ENCODE peak calls at places on chromosomes 2 and 18, in six cellular contexts. One of them, this sample, is unnamed.

GRCh38 chr18:46706968-46707367 is 49.9 kb downstream of the ST8SIA5 start:
- DNase-seq in bronchial epithelial cell: peak
- DNase-seq in dorsolateral prefrontal cortex: no peak
- DNase-seq in ovary: no peak
- DNase-seq in tibial nerve: no peak
- DNase-seq in sigmoid colon: no peak
- DNase-seq in this sample: peak

GRCh38 chr2:59484673-59485072 is 1068.8 kb downstream of the BCL11A start:
- DNase-seq in bronchial epithelial cell: no peak
- DNase-seq in dorsolateral prefrontal cortex: no peak
- DNase-seq in ovary: no peak
- DNase-seq in tibial nerve: no peak
- DNase-seq in sigmoid colon: no peak
- DNase-seq in this sample: no peak

GRCh38 chr2:101308432-101309210 is at the start of gene RNF149:
- DNase-seq in bronchial epithelial cell: peak
- DNase-seq in dorsolateral prefrontal cortex: peak
- DNase-seq in ovary: peak
- DNase-seq in tibial nerve: peak
- DNase-seq in sigmoid colon: peak
- DNase-seq in this sample: peak

GRCh38 chr2:188404341-188405004 is 112.8 kb downstream of the GULP1 start:
- DNase-seq in bronchial epithelial cell: no peak
- DNase-seq in dorsolateral prefrontal cortex: no peak
- DNase-seq in ovary: no peak
- DNase-seq in tibial nerve: no peak
- DNase-seq in sigmoid colon: no peak
- DNase-seq in this sample: no peak

GRCh38 chr2:23620841-23621341 is 235.9 kb downstream of the KLHL29 start:
- DNase-seq in bronchial epithelial cell: no peak
- DNase-seq in dorsolateral prefrontal cortex: peak
- DNase-seq in ovary: no peak
- DNase-seq in tibial nerve: no peak
- DNase-seq in sigmoid colon: peak
- DNase-seq in this sample: peak

GRCh38 chr2:120661551-120661950 is 74.1 kb upstream of the GLI2 start:
- DNase-seq in bronchial epithelial cell: no peak
- DNase-seq in dorsolateral prefrontal cortex: peak
- DNase-seq in ovary: peak
- DNase-seq in tibial nerve: peak
- DNase-seq in sigmoid colon: peak
- DNase-seq in this sample: peak

GRCh38 chr2:54042908-54043620 is 72.3 kb upstream of the PSME4 start:
- DNase-seq in bronchial epithelial cell: no peak
- DNase-seq in dorsolateral prefrontal cortex: peak
- DNase-seq in ovary: no peak
- DNase-seq in tibial nerve: no peak
- DNase-seq in sigmoid colon: no peak
- DNase-seq in this sample: no peak

GRCh38 chr2:95379616-95379925 is 22.9 kb upstream of the FAHD2A start:
- DNase-seq in bronchial epithelial cell: no peak
- DNase-seq in dorsolateral prefrontal cortex: no peak
- DNase-seq in ovary: no peak
- DNase-seq in tibial nerve: no peak
- DNase-seq in sigmoid colon: no peak
- DNase-seq in this sample: no peak

GRCh38 chr2:166518634-166519390 is 24.8 kb upstream of the SCN7A start:
- DNase-seq in bronchial epithelial cell: peak
- DNase-seq in dorsolateral prefrontal cortex: no peak
- DNase-seq in ovary: no peak
- DNase-seq in tibial nerve: no peak
- DNase-seq in sigmoid colon: no peak
- DNase-seq in this sample: no peak

GRCh38 chr2:213248637-213249036 is 35.6 kb upstream of the SPAG16 start:
- DNase-seq in bronchial epithelial cell: peak
- DNase-seq in dorsolateral prefrontal cortex: no peak
- DNase-seq in ovary: no peak
- DNase-seq in tibial nerve: no peak
- DNase-seq in sigmoid colon: no peak
- DNase-seq in this sample: no peak

GRCh38 chr2:71277536-71278103 is 50.7 kb upstream of the PAIP2B start:
- DNase-seq in bronchial epithelial cell: no peak
- DNase-seq in dorsolateral prefrontal cortex: peak
- DNase-seq in ovary: no peak
- DNase-seq in tibial nerve: peak
- DNase-seq in sigmoid colon: no peak
- DNase-seq in this sample: peak

GRCh38 chr2:208036357-208036756 is 11.0 kb upstream of the PLEKHM3 start:
- DNase-seq in bronchial epithelial cell: no peak
- DNase-seq in dorsolateral prefrontal cortex: no peak
- DNase-seq in ovary: no peak
- DNase-seq in tibial nerve: no peak
- DNase-seq in sigmoid colon: no peak
- DNase-seq in this sample: peak

GRCh38 chr18:9884532-9885140 is 1.1 kb upstream of the TXNDC2 start:
- DNase-seq in bronchial epithelial cell: no peak
- DNase-seq in dorsolateral prefrontal cortex: no peak
- DNase-seq in ovary: no peak
- DNase-seq in tibial nerve: no peak
- DNase-seq in sigmoid colon: no peak
- DNase-seq in this sample: no peak

DNA sequence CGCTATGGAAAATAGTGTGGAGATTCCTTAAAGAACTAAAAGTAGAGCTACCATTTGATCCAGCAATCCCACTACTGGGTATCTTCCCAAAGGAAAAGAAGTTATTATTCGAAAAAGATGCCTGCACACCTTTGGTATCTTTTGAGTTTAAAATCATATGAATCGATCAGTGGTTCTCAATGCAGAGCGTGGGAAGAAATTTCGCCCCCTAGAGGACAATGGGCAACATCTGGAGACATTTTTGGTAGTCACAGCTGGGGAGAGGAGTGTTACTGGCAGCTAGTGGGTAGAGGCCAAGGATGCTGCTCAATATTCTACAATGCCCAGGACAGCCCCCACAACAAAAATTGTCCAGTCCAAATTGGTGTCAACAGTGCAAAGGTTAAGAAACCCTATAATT is 425.5 kb downstream of the LRATD1 start:
- DNase-seq in bronchial epithelial cell: no peak
- DNase-seq in dorsolateral prefrontal cortex: no peak
- DNase-seq in ovary: no peak
- DNase-seq in tibial nerve: no peak
- DNase-seq in sigmoid colon: no peak
- DNase-seq in this sample: peak
- TF ChIP-seq CTCF in bronchial epithelial cell: peak
- TF ChIP-seq CTCF in dorsolateral prefrontal cortex: peak
- TF ChIP-seq CTCF in ovary: no peak
- TF ChIP-seq CTCF in tibial nerve: no peak
- TF ChIP-seq CTCF in sigmoid colon: no peak
- TF ChIP-seq CTCF in this sample: peak

GRCh38 chr18:61334491-61334850 is 1.2 kb downstream of the CDH20 start:
- DNase-seq in bronchial epithelial cell: no peak
- DNase-seq in dorsolateral prefrontal cortex: peak
- DNase-seq in ovary: no peak
- DNase-seq in tibial nerve: no peak
- DNase-seq in sigmoid colon: no peak
- DNase-seq in this sample: no peak
- H3K4me3 ChIP-seq in bronchial epithelial cell: no peak
- H3K4me3 ChIP-seq in dorsolateral prefrontal cortex: peak
- H3K4me3 ChIP-seq in ovary: no peak
- H3K4me3 ChIP-seq in tibial nerve: peak
- H3K4me3 ChIP-seq in sigmoid colon: no peak
- H3K4me3 ChIP-seq in this sample: peak

DNA sequence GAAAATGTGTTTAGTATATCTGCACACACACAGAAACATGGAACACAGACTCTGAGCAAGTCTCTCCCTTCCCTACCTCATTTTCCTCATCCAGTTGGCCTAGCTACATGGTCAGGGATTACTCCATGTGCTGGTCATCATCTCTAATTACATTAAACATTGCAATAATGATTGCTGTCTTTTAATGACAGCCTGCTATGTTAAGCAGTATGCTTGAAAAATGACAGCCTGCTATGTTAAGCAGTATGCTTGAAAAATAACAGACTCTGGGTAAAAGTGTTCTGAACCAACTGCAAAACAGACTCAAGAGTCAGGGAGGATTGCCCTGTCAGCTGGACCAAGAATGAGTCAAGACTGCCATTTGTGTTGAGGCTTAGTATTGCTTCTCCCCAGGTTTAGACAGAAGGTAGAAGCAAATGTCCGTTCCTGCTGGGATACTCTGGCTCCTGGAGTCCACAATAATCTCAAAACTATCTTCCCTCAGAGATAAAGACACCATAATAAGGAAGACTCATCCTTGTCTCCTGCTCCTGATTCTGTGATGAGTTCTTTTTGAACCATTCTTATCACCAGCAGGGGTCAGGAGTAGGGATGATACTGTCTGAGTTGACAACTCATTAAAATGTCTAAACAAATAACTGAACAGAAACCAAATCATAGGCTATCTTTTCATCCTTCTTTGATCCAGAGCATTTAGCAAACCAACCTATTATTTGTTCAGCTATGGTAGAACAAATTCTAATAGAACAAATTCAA is 57.7 kb downstream of the CCDC93 start:
- DNase-seq in bronchial epithelial cell: no peak
- DNase-seq in dorsolateral prefrontal cortex: no peak
- DNase-seq in ovary: no peak
- DNase-seq in tibial nerve: no peak
- DNase-seq in sigmoid colon: no peak
- DNase-seq in this sample: no peak
- TF ChIP-seq CTCF in bronchial epithelial cell: no peak
- TF ChIP-seq CTCF in dorsolateral prefrontal cortex: peak
- TF ChIP-seq CTCF in ovary: no peak
- TF ChIP-seq CTCF in tibial nerve: no peak
- TF ChIP-seq CTCF in sigmoid colon: no peak
- TF ChIP-seq CTCF in this sample: peak

DNA sequence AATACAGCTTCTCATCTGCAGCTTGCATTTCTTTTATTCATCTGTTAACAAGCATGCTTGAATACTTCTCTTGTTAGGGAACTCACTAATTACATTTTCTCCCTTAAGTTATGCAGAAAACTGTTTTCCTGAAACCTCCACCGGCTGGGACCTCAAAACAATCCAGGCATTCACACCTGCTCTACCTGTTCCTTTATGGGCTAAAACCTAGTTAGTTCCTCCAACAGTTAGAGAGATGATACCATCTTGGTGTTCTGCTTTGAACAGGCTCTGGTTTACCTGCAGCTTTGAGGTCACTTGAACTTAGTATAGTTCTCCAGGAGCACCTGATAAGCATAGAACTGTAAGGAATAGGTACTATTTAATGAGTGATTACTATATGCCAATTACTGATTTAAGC is 6.1 kb downstream of the PLEK start:
- DNase-seq in bronchial epithelial cell: no peak
- DNase-seq in dorsolateral prefrontal cortex: no peak
- DNase-seq in ovary: no peak
- DNase-seq in tibial nerve: no peak
- DNase-seq in sigmoid colon: no peak
- DNase-seq in this sample: no peak
- H3K4me3 ChIP-seq in bronchial epithelial cell: no peak
- H3K4me3 ChIP-seq in dorsolateral prefrontal cortex: no peak
- H3K4me3 ChIP-seq in ovary: no peak
- H3K4me3 ChIP-seq in tibial nerve: no peak
- H3K4me3 ChIP-seq in sigmoid colon: no peak
- H3K4me3 ChIP-seq in this sample: no peak

GRCh38 chr2:163132850-163133249 is 294.3 kb upstream of the KCNH7 start:
- DNase-seq in bronchial epithelial cell: peak
- DNase-seq in dorsolateral prefrontal cortex: no peak
- DNase-seq in ovary: no peak
- DNase-seq in tibial nerve: no peak
- DNase-seq in sigmoid colon: no peak
- DNase-seq in this sample: no peak
- TF ChIP-seq CTCF in bronchial epithelial cell: peak
- TF ChIP-seq CTCF in dorsolateral prefrontal cortex: peak
- TF ChIP-seq CTCF in ovary: peak
- TF ChIP-seq CTCF in tibial nerve: peak
- TF ChIP-seq CTCF in sigmoid colon: no peak
- TF ChIP-seq CTCF in this sample: peak

GRCh38 chr2:201775326-201775725 is 5.4 kb downstream of the ALS2 start:
- DNase-seq in bronchial epithelial cell: no peak
- DNase-seq in dorsolateral prefrontal cortex: no peak
- DNase-seq in ovary: no peak
- DNase-seq in tibial nerve: no peak
- DNase-seq in sigmoid colon: no peak
- DNase-seq in this sample: no peak

GRCh38 chr2:201780674-201781582 is at the start of gene ALS2:
- DNase-seq in bronchial epithelial cell: peak
- DNase-seq in dorsolateral prefrontal cortex: peak
- DNase-seq in ovary: peak
- DNase-seq in tibial nerve: peak
- DNase-seq in sigmoid colon: peak
- DNase-seq in this sample: peak

GRCh38 chr2:201779996-201780673 is 598 bp downstream of the ALS2 start:
- DNase-seq in bronchial epithelial cell: peak
- DNase-seq in dorsolateral prefrontal cortex: no peak
- DNase-seq in ovary: no peak
- DNase-seq in tibial nerve: peak
- DNase-seq in sigmoid colon: no peak
- DNase-seq in this sample: peak

GRCh38 chr2:201777043-201777442 is 3.7 kb downstream of the ALS2 start:
- DNase-seq in bronchial epithelial cell: no peak
- DNase-seq in dorsolateral prefrontal cortex: no peak
- DNase-seq in ovary: no peak
- DNase-seq in tibial nerve: no peak
- DNase-seq in sigmoid colon: no peak
- DNase-seq in this sample: no peak

GRCh38 chr2:201777869-201778268 is 2.9 kb downstream of the ALS2 start:
- DNase-seq in bronchial epithelial cell: no peak
- DNase-seq in dorsolateral prefrontal cortex: no peak
- DNase-seq in ovary: no peak
- DNase-seq in tibial nerve: no peak
- DNase-seq in sigmoid colon: no peak
- DNase-seq in this sample: no peak
- H3K4me3 ChIP-seq in bronchial epithelial cell: no peak
- H3K4me3 ChIP-seq in dorsolateral prefrontal cortex: no peak
- H3K4me3 ChIP-seq in ovary: no peak
- H3K4me3 ChIP-seq in tibial nerve: no peak
- H3K4me3 ChIP-seq in sigmoid colon: no peak
- H3K4me3 ChIP-seq in this sample: no peak

GRCh38 chr2:173989160-173989885 is 24.1 kb upstream of the SP3 start:
- DNase-seq in bronchial epithelial cell: no peak
- DNase-seq in dorsolateral prefrontal cortex: no peak
- DNase-seq in ovary: no peak
- DNase-seq in tibial nerve: no peak
- DNase-seq in sigmoid colon: no peak
- DNase-seq in this sample: no peak
- TF ChIP-seq CTCF in bronchial epithelial cell: no peak
- TF ChIP-seq CTCF in dorsolateral prefrontal cortex: no peak
- TF ChIP-seq CTCF in ovary: no peak
- TF ChIP-seq CTCF in tibial nerve: no peak
- TF ChIP-seq CTCF in sigmoid colon: no peak
- TF ChIP-seq CTCF in this sample: no peak